ENCODE peak calls at places on chromosomes 2 and 18, in five cellular contexts. V is WTC11, Q is prostate gland, I is Calu3, S is Peyer's patch. G is an unnamed sample.

GRCh38 chr2:30149976-30150375 is 3.2 kb downstream of the YPEL5 start:
- DNase-seq in V (no peak), Q (no peak), I (no peak), S (no peak), G (no peak)

GRCh38 chr2:56121995-56122394 is 61.8 kb upstream of the CCDC85A start:
- DNase-seq in V (no peak), Q (no peak), I (no peak), S (no peak), G (no peak)

GRCh38 chr2:178512491-178512890 is 32.2 kb downstream of the PLEKHA3 start:
- DNase-seq in V (no peak), Q (no peak), I (no peak), S (no peak), G (no peak)

GRCh38 chr18:61741881-61742280 is 150.9 kb downstream of the RNF152 start:
- DNase-seq in V (no peak), Q (no peak), I (no peak), S (no peak), G (no peak)

GRCh38 chr2:23235292-23235691 is 149.7 kb upstream of the KLHL29 start:
- DNase-seq in V (no peak), Q (no peak), I (no peak), S (no peak), G (no peak)

GRCh38 chr2:117500721-117501120 is 313.8 kb upstream of the DDX18 start:
- DNase-seq in V (no peak), Q (no peak), I (no peak), S (no peak), G (no peak)

GRCh38 chr2:228180126-228181097 is 1.1 kb downstream of the SPHKAP start:
- DNase-seq in V (peak), Q (no peak), I (no peak), S (no peak), G (no peak)

GRCh38 chr2:56009758-56010534 is 86.4 kb upstream of the EFEMP1 start:
- DNase-seq in V (no peak), Q (no peak), I (no peak), S (no peak), G (no peak)

GRCh38 chr2:38093503-38093902 is 17.6 kb upstream of the CYP1B1 start:
- DNase-seq in V (no peak), Q (no peak), I (no peak), S (no peak), G (no peak)

GRCh38 chr2:120306091-120306490 is 39.8 kb upstream of the INHBB start:
- DNase-seq in V (no peak), Q (no peak), I (no peak), S (peak), G (no peak)
- TF ChIP-seq CTCF in V (no peak), Q (no peak), I (no peak), S (no peak), G (no peak)

GRCh38 chr2:9735335-9735734 is 104.5 kb upstream of the YWHAQ start:
- DNase-seq in V (no peak), Q (no peak), I (no peak), S (no peak), G (no peak)

GRCh38 chr2:9736008-9736407 is 105.2 kb upstream of the YWHAQ start:
- DNase-seq in V (no peak), Q (no peak), I (no peak), S (no peak), G (no peak)

GRCh38 chr2:9738718-9739496 is 104.4 kb upstream of the TAF1B start:
- DNase-seq in V (no peak), Q (no peak), I (no peak), S (peak), G (no peak)

GRCh38 chr2:9738062-9738717 is 105.1 kb upstream of the TAF1B start:
- DNase-seq in V (no peak), Q (no peak), I (no peak), S (no peak), G (no peak)

DNA sequence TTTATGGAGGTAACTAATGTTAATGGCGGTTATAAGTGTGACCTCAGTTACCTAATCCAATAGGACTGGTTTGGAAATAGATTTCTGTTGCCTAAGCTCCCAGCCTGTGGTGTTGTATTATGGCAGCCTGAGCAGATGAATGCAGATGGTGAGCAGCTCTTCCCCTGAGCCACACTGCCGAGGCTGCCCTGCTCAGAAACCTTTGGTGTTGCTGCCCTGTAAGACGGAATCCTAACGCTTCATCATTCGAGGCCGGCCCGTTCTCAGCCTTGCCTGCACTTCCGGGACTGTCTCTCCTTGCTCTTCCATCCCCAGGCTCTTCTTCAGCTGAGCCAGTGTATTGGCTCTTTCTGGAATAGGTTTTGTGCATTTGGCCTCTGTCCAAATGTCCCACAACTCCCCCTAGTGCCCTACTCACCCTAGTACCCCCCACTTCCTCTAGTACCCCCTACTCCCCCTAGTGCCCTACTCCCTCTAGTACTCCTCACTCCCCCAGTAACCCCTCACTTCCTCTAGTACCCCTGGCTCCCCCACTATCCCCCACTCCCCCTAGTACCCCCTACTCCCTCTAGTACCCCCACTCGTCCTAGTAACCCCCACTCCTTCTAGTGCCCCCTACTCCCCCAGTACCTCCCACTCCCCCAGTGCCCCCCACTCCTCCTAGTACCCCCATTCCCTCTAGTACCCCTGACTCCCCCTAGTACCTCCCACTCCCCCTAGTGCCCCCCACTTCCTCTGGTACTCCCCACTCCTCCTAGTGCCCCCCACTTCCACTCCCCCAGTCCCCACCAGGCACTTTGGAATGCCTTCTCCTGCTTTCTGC is 106.0 kb upstream of the TAF1B start:
- DNase-seq in V (no peak), Q (no peak), I (no peak), S (no peak), G (no peak)
- TF ChIP-seq CTCF in V (no peak), Q (no peak), I (no peak), S (no peak), G (no peak)

GRCh38 chr2:95287806-95288205 is 9.3 kb upstream of the KCNIP3 start:
- DNase-seq in V (no peak), Q (no peak), I (no peak), S (no peak), G (no peak)

GRCh38 chr2:95294579-95295250 is 2.4 kb upstream of the KCNIP3 start:
- DNase-seq in V (no peak), Q (no peak), I (no peak), S (no peak), G (no peak)

GRCh38 chr2:95292623-95293260 is 4.4 kb upstream of the KCNIP3 start:
- DNase-seq in V (no peak), Q (no peak), I (no peak), S (no peak), G (no peak)

GRCh38 chr2:95289251-95289650 is 7.9 kb upstream of the KCNIP3 start:
- DNase-seq in V (peak), Q (no peak), I (no peak), S (no peak), G (no peak)

GRCh38 chr2:95291222-95291621 is 5.9 kb upstream of the KCNIP3 start:
- DNase-seq in V (no peak), Q (no peak), I (no peak), S (no peak), G (no peak)
- TF ChIP-seq CTCF in V (no peak), Q (no peak), I (no peak), S (no peak), G (no peak)

DNA sequence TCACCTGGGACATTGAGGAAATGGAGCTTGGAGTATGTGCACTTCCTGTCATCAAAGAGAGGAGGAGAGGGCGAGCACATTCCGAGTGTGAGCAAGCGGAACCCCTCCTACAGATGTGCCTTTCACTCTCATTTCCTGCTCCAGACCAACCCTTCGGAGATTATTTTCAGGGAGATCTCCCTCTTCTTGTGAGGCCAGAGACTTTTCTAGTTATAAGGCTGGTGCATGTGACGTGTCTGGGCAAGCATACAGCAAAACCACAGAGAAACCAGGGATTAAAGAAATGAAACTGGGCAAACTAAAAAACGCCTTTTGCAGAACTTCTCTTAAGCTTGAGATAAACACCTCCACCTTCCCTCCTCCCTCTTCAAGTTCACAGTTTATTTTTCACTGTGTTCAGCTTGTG is 409.2 kb upstream of the TCF4 start:
- DNase-seq in V (no peak), Q (no peak), I (no peak), S (no peak), G (no peak)
- TF ChIP-seq CTCF in V (no peak), Q (no peak), I (no peak), S (no peak), G (no peak)

DNA sequence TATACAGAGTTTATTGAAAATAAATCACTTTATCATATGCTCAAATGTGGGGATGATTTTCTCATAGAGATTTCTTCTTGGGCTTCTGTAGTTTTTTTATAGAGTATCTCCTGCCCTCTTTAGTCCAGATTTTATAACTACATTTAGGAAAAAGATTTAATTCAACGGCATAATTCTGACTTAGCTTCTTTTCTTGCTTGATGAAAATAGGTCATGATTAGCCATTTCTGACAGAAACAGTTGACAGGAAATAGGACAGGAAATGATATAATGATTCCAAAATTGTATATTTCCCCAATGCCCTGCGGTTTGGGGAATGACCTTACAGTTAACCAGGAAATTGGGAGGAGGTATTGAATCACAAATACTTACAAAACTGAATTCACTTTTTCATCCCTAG is 1531.9 kb upstream of the ACVR2A start:
- DNase-seq in V (no peak), Q (no peak), I (no peak), S (no peak), G (no peak)
- TF ChIP-seq CTCF in V (no peak), Q (no peak), I (no peak), S (no peak), G (peak)

DNA sequence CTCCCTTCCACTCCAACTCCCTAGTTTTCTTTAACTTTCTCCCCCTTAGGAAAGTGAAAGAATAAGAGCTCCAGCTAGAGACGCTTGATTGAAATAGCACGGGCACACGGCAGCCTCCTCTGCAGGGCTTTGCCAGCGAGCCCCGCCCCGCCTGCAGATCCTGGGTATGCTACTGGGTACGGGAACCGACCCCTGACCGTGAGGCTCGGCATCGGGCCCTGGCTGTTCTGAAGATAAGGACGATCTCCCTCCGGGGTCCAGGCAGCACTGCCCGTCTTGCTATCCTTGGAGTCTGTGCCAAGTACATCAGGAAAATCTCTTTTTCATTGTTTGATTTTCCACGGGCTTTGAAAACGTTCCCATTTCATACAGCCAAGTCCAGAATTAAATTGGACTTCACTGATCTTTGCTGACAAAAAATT is 284.5 kb downstream of the MTX2 start:
- DNase-seq in V (peak), Q (peak), I (peak), S (peak), G (no peak)
- TF ChIP-seq CTCF in V (no peak), Q (no peak), I (no peak), S (no peak), G (peak)

GRCh38 chr18:59779979-59780378 is 82.8 kb upstream of the CCBE1 start:
- DNase-seq in V (no peak), Q (no peak), I (no peak), S (no peak), G (no peak)

GRCh38 chr18:59787998-59788875 is 91.0 kb upstream of the CCBE1 start:
- DNase-seq in V (no peak), Q (no peak), I (no peak), S (no peak), G (no peak)

GRCh38 chr18:59784694-59785093 is 87.5 kb upstream of the CCBE1 start:
- DNase-seq in V (no peak), Q (no peak), I (no peak), S (no peak), G (no peak)

GRCh38 chr18:59778434-59778833 is 81.2 kb upstream of the CCBE1 start:
- DNase-seq in V (no peak), Q (no peak), I (no peak), S (no peak), G (no peak)

GRCh38 chr18:59783138-59783537 is 85.9 kb upstream of the CCBE1 start:
- DNase-seq in V (peak), Q (no peak), I (peak), S (peak), G (no peak)
- TF ChIP-seq CTCF in V (no peak), Q (no peak), I (peak), S (no peak), G (peak)

DNA sequence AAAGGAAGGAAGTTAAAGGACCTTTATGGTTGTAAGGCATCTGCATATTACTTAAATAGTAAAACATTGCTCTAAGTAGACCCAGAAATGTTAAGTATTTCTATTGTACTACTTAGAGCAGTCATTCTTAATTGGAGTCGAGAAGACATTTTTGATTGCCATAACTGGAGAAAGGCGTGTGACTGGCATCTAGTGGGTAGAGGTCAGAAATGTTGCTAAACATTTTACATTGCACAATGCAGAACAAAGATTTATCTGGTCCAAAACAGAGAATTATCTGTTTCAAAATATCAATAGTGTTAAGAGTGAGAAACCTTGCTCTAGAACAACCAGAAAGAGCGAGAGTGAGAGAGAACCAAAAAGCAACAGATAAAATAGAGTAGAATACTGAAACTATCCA is 23.3 kb upstream of the ROCK1 start:
- DNase-seq in V (no peak), Q (no peak), I (peak), S (no peak), G (no peak)
- TF ChIP-seq CTCF in V (no peak), Q (no peak), I (no peak), S (no peak), G (peak)

DNA sequence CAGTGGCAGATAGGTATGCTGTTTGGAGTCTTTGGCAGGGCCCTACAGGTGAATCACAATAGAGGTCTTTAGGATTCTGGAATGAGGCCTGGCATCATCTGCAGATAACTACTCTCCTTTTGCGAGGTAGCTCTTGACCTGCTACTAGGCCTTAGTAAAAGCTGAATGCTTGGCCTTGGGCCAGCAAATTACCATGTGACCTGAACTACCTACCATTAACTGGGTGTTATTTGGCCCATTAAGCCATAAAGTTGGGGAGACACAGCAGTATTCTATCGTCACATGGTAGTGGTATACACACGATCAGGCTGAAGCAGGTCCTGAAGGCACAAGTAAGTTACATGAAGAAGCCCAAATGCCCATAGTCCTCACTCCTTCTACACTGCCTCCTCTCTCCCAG is 178.2 kb downstream of the PPP1R1C start:
- DNase-seq in V (no peak), Q (no peak), I (no peak), S (peak), G (no peak)
- TF ChIP-seq CTCF in V (no peak), Q (no peak), I (no peak), S (no peak), G (no peak)

GRCh38 chr18:6729247-6730091 is at the start of gene ARHGAP28:
- DNase-seq in V (peak), Q (peak), I (peak), S (peak), G (peak)
- TF ChIP-seq CTCF in V (no peak), Q (no peak), I (no peak), S (no peak), G (peak)